ENCODE peak calls at places on chromosomes 5 and 9, in eight cellular contexts. One of them, this sample, is unnamed.

GRCh38 chr9:135034106-135034505 is 53.4 kb upstream of the OLFM1 start:
- DNase-seq in body of pancreas: no peak
- DNase-seq in Peyer's patch: no peak
- DNase-seq in stimulated activated CD8-positive, alpha-beta memory T cell treated with anti-CD3 and anti-CD28 coated beads, Interleukin-15, amount 100 ng/mL, for 24 hours: no peak
- DNase-seq in B cell: no peak
- DNase-seq in C1 segment of cervical spinal cord: no peak
- DNase-seq in skeletal muscle cell: no peak
- DNase-seq in SIG-M5: no peak
- DNase-seq in this sample: no peak

GRCh38 chr5:5026407-5026780 is 113.7 kb upstream of the ADAMTS16 start:
- DNase-seq in C1 segment of cervical spinal cord: no peak
- DNase-seq in Peyer's patch: no peak
- DNase-seq in B cell: no peak
- DNase-seq in body of pancreas: no peak
- DNase-seq in SIG-M5: no peak
- DNase-seq in stimulated activated CD8-positive, alpha-beta memory T cell treated with anti-CD3 and anti-CD28 coated beads, Interleukin-15, amount 100 ng/mL, for 24 hours: no peak
- DNase-seq in skeletal muscle cell: no peak
- DNase-seq in this sample: no peak

GRCh38 chr5:55223219-55223987 is 3.7 kb downstream of the MCIDAS start:
- DNase-seq in stimulated activated CD8-positive, alpha-beta memory T cell treated with anti-CD3 and anti-CD28 coated beads, Interleukin-15, amount 100 ng/mL, for 24 hours: no peak
- DNase-seq in skeletal muscle cell: no peak
- DNase-seq in C1 segment of cervical spinal cord: no peak
- DNase-seq in SIG-M5: no peak
- DNase-seq in B cell: peak; percentile 64
- DNase-seq in body of pancreas: no peak
- DNase-seq in Peyer's patch: no peak
- DNase-seq in this sample: no peak

GRCh38 chr5:116696356-116696755 is 121.7 kb upstream of the SEMA6A start:
- DNase-seq in skeletal muscle cell: peak; percentile 7
- DNase-seq in C1 segment of cervical spinal cord: no peak
- DNase-seq in SIG-M5: no peak
- DNase-seq in B cell: no peak
- DNase-seq in Peyer's patch: no peak
- DNase-seq in stimulated activated CD8-positive, alpha-beta memory T cell treated with anti-CD3 and anti-CD28 coated beads, Interleukin-15, amount 100 ng/mL, for 24 hours: no peak
- DNase-seq in body of pancreas: no peak
- DNase-seq in this sample: no peak

GRCh38 chr9:93945400-93946337 is 9.5 kb downstream of the BARX1 start:
- DNase-seq in body of pancreas: no peak
- DNase-seq in Peyer's patch: no peak
- DNase-seq in stimulated activated CD8-positive, alpha-beta memory T cell treated with anti-CD3 and anti-CD28 coated beads, Interleukin-15, amount 100 ng/mL, for 24 hours: no peak
- DNase-seq in C1 segment of cervical spinal cord: no peak
- DNase-seq in SIG-M5: no peak
- DNase-seq in skeletal muscle cell: no peak
- DNase-seq in B cell: peak; percentile 43
- DNase-seq in this sample: no peak

GRCh38 chr5:166127766-166128565 is 2163.5 kb upstream of the WWC1 start:
- DNase-seq in Peyer's patch: no peak
- DNase-seq in B cell: no peak
- DNase-seq in SIG-M5: no peak
- DNase-seq in skeletal muscle cell: no peak
- DNase-seq in stimulated activated CD8-positive, alpha-beta memory T cell treated with anti-CD3 and anti-CD28 coated beads, Interleukin-15, amount 100 ng/mL, for 24 hours: no peak
- DNase-seq in body of pancreas: no peak
- DNase-seq in C1 segment of cervical spinal cord: no peak
- DNase-seq in this sample: no peak

GRCh38 chr9:100098887-100099721 is at the start of the genes ERP44 and INVS:
- DNase-seq in skeletal muscle cell: peak; percentile 97
- DNase-seq in stimulated activated CD8-positive, alpha-beta memory T cell treated with anti-CD3 and anti-CD28 coated beads, Interleukin-15, amount 100 ng/mL, for 24 hours: peak; percentile 84
- DNase-seq in B cell: peak; percentile 86
- DNase-seq in C1 segment of cervical spinal cord: peak; percentile 98
- DNase-seq in SIG-M5: peak; percentile 95
- DNase-seq in Peyer's patch: peak; percentile 99
- DNase-seq in body of pancreas: peak; percentile 99
- DNase-seq in this sample: peak; percentile 99

GRCh38 chr9:21316032-21316842 is 11.1 kb upstream of the IFNA5 start:
- DNase-seq in C1 segment of cervical spinal cord: no peak
- DNase-seq in Peyer's patch: no peak
- DNase-seq in skeletal muscle cell: no peak
- DNase-seq in B cell: no peak
- DNase-seq in SIG-M5: no peak
- DNase-seq in body of pancreas: no peak
- DNase-seq in stimulated activated CD8-positive, alpha-beta memory T cell treated with anti-CD3 and anti-CD28 coated beads, Interleukin-15, amount 100 ng/mL, for 24 hours: no peak
- DNase-seq in this sample: no peak

GRCh38 chr5:132260714-132261615 is 3.5 kb downstream of the PDLIM4 start:
- DNase-seq in C1 segment of cervical spinal cord: peak; percentile 41
- DNase-seq in Peyer's patch: peak; percentile 23
- DNase-seq in body of pancreas: peak; percentile 81
- DNase-seq in stimulated activated CD8-positive, alpha-beta memory T cell treated with anti-CD3 and anti-CD28 coated beads, Interleukin-15, amount 100 ng/mL, for 24 hours: no peak
- DNase-seq in SIG-M5: no peak
- DNase-seq in B cell: no peak
- DNase-seq in skeletal muscle cell: peak; percentile 92
- DNase-seq in this sample: peak; percentile 45

GRCh38 chr9:13274901-13275641 is 4.4 kb downstream of the MPDZ start:
- DNase-seq in Peyer's patch: no peak
- DNase-seq in body of pancreas: no peak
- DNase-seq in stimulated activated CD8-positive, alpha-beta memory T cell treated with anti-CD3 and anti-CD28 coated beads, Interleukin-15, amount 100 ng/mL, for 24 hours: no peak
- DNase-seq in SIG-M5: no peak
- DNase-seq in B cell: no peak
- DNase-seq in C1 segment of cervical spinal cord: no peak
- DNase-seq in skeletal muscle cell: no peak
- DNase-seq in this sample: no peak

GRCh38 chr5:1343931-1344901 is 683 bp downstream of the CLPTM1L start:
- DNase-seq in body of pancreas: no peak
- DNase-seq in B cell: peak; percentile 36
- DNase-seq in Peyer's patch: peak; percentile 23
- DNase-seq in SIG-M5: no peak
- DNase-seq in stimulated activated CD8-positive, alpha-beta memory T cell treated with anti-CD3 and anti-CD28 coated beads, Interleukin-15, amount 100 ng/mL, for 24 hours: no peak
- DNase-seq in skeletal muscle cell: no peak
- DNase-seq in C1 segment of cervical spinal cord: no peak
- DNase-seq in this sample: no peak

GRCh38 chr5:138282918-138283742 is 8.7 kb upstream of the GFRA3 start:
- DNase-seq in SIG-M5: no peak
- DNase-seq in C1 segment of cervical spinal cord: peak; percentile 1
- DNase-seq in Peyer's patch: no peak
- DNase-seq in skeletal muscle cell: peak; percentile 18
- DNase-seq in B cell: no peak
- DNase-seq in stimulated activated CD8-positive, alpha-beta memory T cell treated with anti-CD3 and anti-CD28 coated beads, Interleukin-15, amount 100 ng/mL, for 24 hours: no peak
- DNase-seq in body of pancreas: peak; percentile 72
- DNase-seq in this sample: peak; percentile 33

GRCh38 chr9:942805-943580 is 33.5 kb upstream of the DMRT3 start:
- DNase-seq in C1 segment of cervical spinal cord: no peak
- DNase-seq in body of pancreas: no peak
- DNase-seq in skeletal muscle cell: no peak
- DNase-seq in Peyer's patch: no peak
- DNase-seq in stimulated activated CD8-positive, alpha-beta memory T cell treated with anti-CD3 and anti-CD28 coated beads, Interleukin-15, amount 100 ng/mL, for 24 hours: no peak
- DNase-seq in B cell: no peak
- DNase-seq in SIG-M5: no peak
- DNase-seq in this sample: no peak

GRCh38 chr5:142475102-142475501 is 150.3 kb upstream of the SPRY4 start:
- DNase-seq in Peyer's patch: no peak
- DNase-seq in B cell: no peak
- DNase-seq in SIG-M5: no peak
- DNase-seq in skeletal muscle cell: no peak
- DNase-seq in C1 segment of cervical spinal cord: no peak
- DNase-seq in body of pancreas: no peak
- DNase-seq in stimulated activated CD8-positive, alpha-beta memory T cell treated with anti-CD3 and anti-CD28 coated beads, Interleukin-15, amount 100 ng/mL, for 24 hours: no peak
- DNase-seq in this sample: no peak

GRCh38 chr5:128403350-128403749 is 134.7 kb downstream of the FBN2 start:
- DNase-seq in Peyer's patch: no peak
- DNase-seq in C1 segment of cervical spinal cord: no peak
- DNase-seq in body of pancreas: no peak
- DNase-seq in SIG-M5: no peak
- DNase-seq in skeletal muscle cell: no peak
- DNase-seq in stimulated activated CD8-positive, alpha-beta memory T cell treated with anti-CD3 and anti-CD28 coated beads, Interleukin-15, amount 100 ng/mL, for 24 hours: no peak
- DNase-seq in B cell: no peak
- DNase-seq in this sample: no peak

GRCh38 chr9:32351845-32352244 is 32.6 kb upstream of the ACO1 start:
- DNase-seq in B cell: no peak
- DNase-seq in body of pancreas: no peak
- DNase-seq in skeletal muscle cell: no peak
- DNase-seq in C1 segment of cervical spinal cord: no peak
- DNase-seq in SIG-M5: no peak
- DNase-seq in stimulated activated CD8-positive, alpha-beta memory T cell treated with anti-CD3 and anti-CD28 coated beads, Interleukin-15, amount 100 ng/mL, for 24 hours: no peak
- DNase-seq in Peyer's patch: no peak
- DNase-seq in this sample: no peak

GRCh38 chr9:89223398-89223977 is 44.9 kb upstream of the SHC3 start:
- DNase-seq in skeletal muscle cell: no peak
- DNase-seq in Peyer's patch: no peak
- DNase-seq in SIG-M5: no peak
- DNase-seq in C1 segment of cervical spinal cord: no peak
- DNase-seq in stimulated activated CD8-positive, alpha-beta memory T cell treated with anti-CD3 and anti-CD28 coated beads, Interleukin-15, amount 100 ng/mL, for 24 hours: no peak
- DNase-seq in B cell: no peak
- DNase-seq in body of pancreas: no peak
- DNase-seq in this sample: no peak

GRCh38 chr5:107772418-107773310 is 101.9 kb upstream of the EFNA5 start:
- DNase-seq in stimulated activated CD8-positive, alpha-beta memory T cell treated with anti-CD3 and anti-CD28 coated beads, Interleukin-15, amount 100 ng/mL, for 24 hours: no peak
- DNase-seq in B cell: no peak
- DNase-seq in SIG-M5: no peak
- DNase-seq in body of pancreas: no peak
- DNase-seq in C1 segment of cervical spinal cord: no peak
- DNase-seq in Peyer's patch: no peak
- DNase-seq in skeletal muscle cell: no peak
- DNase-seq in this sample: no peak

GRCh38 chr5:140083120-140083519 is 30.8 kb upstream of the PURA start:
- DNase-seq in B cell: no peak
- DNase-seq in stimulated activated CD8-positive, alpha-beta memory T cell treated with anti-CD3 and anti-CD28 coated beads, Interleukin-15, amount 100 ng/mL, for 24 hours: no peak
- DNase-seq in SIG-M5: no peak
- DNase-seq in C1 segment of cervical spinal cord: no peak
- DNase-seq in Peyer's patch: no peak
- DNase-seq in skeletal muscle cell: no peak
- DNase-seq in body of pancreas: no peak
- DNase-seq in this sample: no peak

GRCh38 chr9:37667706-37668672 is 17.2 kb downstream of the FRMPD1 start:
- DNase-seq in Peyer's patch: no peak
- DNase-seq in SIG-M5: no peak
- DNase-seq in skeletal muscle cell: no peak
- DNase-seq in body of pancreas: no peak
- DNase-seq in B cell: no peak
- DNase-seq in C1 segment of cervical spinal cord: no peak
- DNase-seq in stimulated activated CD8-positive, alpha-beta memory T cell treated with anti-CD3 and anti-CD28 coated beads, Interleukin-15, amount 100 ng/mL, for 24 hours: no peak
- DNase-seq in this sample: no peak

GRCh38 chr9:123643518-123643917 is 286.4 kb downstream of the DENND1A start:
- DNase-seq in C1 segment of cervical spinal cord: no peak
- DNase-seq in SIG-M5: no peak
- DNase-seq in B cell: no peak
- DNase-seq in stimulated activated CD8-positive, alpha-beta memory T cell treated with anti-CD3 and anti-CD28 coated beads, Interleukin-15, amount 100 ng/mL, for 24 hours: no peak
- DNase-seq in Peyer's patch: no peak
- DNase-seq in skeletal muscle cell: no peak
- DNase-seq in body of pancreas: no peak
- DNase-seq in this sample: no peak

GRCh38 chr9:128397831-128398230 is 22.8 kb upstream of the CERCAM start:
- DNase-seq in B cell: no peak
- DNase-seq in skeletal muscle cell: no peak
- DNase-seq in stimulated activated CD8-positive, alpha-beta memory T cell treated with anti-CD3 and anti-CD28 coated beads, Interleukin-15, amount 100 ng/mL, for 24 hours: no peak
- DNase-seq in C1 segment of cervical spinal cord: no peak
- DNase-seq in body of pancreas: no peak
- DNase-seq in Peyer's patch: no peak
- DNase-seq in SIG-M5: no peak
- DNase-seq in this sample: no peak

GRCh38 chr5:74382864-74383618 is 257.5 kb downstream of the ENC1 start:
- DNase-seq in Peyer's patch: no peak
- DNase-seq in B cell: no peak
- DNase-seq in body of pancreas: peak; percentile 39
- DNase-seq in C1 segment of cervical spinal cord: no peak
- DNase-seq in stimulated activated CD8-positive, alpha-beta memory T cell treated with anti-CD3 and anti-CD28 coated beads, Interleukin-15, amount 100 ng/mL, for 24 hours: no peak
- DNase-seq in skeletal muscle cell: peak; percentile 80
- DNase-seq in SIG-M5: no peak
- DNase-seq in this sample: no peak

GRCh38 chr5:164306662-164307061 is 801.2 kb downstream of the MAT2B start:
- DNase-seq in body of pancreas: no peak
- DNase-seq in stimulated activated CD8-positive, alpha-beta memory T cell treated with anti-CD3 and anti-CD28 coated beads, Interleukin-15, amount 100 ng/mL, for 24 hours: no peak
- DNase-seq in Peyer's patch: no peak
- DNase-seq in C1 segment of cervical spinal cord: no peak
- DNase-seq in skeletal muscle cell: no peak
- DNase-seq in B cell: no peak
- DNase-seq in SIG-M5: no peak
- DNase-seq in this sample: no peak

GRCh38 chr5:120405923-120406322 is 58.2 kb upstream of the PRR16 start:
- DNase-seq in Peyer's patch: no peak
- DNase-seq in skeletal muscle cell: peak; percentile 78
- DNase-seq in stimulated activated CD8-positive, alpha-beta memory T cell treated with anti-CD3 and anti-CD28 coated beads, Interleukin-15, amount 100 ng/mL, for 24 hours: no peak
- DNase-seq in SIG-M5: no peak
- DNase-seq in C1 segment of cervical spinal cord: no peak
- DNase-seq in B cell: no peak
- DNase-seq in body of pancreas: no peak
- DNase-seq in this sample: no peak

GRCh38 chr9:87599901-87600610 is 102.4 kb downstream of the DAPK1 start:
- DNase-seq in stimulated activated CD8-positive, alpha-beta memory T cell treated with anti-CD3 and anti-CD28 coated beads, Interleukin-15, amount 100 ng/mL, for 24 hours: no peak
- DNase-seq in B cell: no peak
- DNase-seq in skeletal muscle cell: peak; percentile 34
- DNase-seq in Peyer's patch: no peak
- DNase-seq in SIG-M5: no peak
- DNase-seq in C1 segment of cervical spinal cord: no peak
- DNase-seq in body of pancreas: peak; percentile 34
- DNase-seq in this sample: no peak

This sample was measured in right lobe of liver.